ENCODE peak calls at places on chromosomes 16 and 17, in eight cellular contexts. G is activated naive CD8-positive, alpha-beta T cell treated with anti-CD3 and anti-CD28 coated beads, Interleukin-2, amount 50 U/mL, for 24 hours; C is heart left ventricle; I is tibial artery; M is fibroblast of lung; K is GM12892; T is ureter; B is MCF 10A. H is an unnamed sample.

GRCh38 chr17:45218895-45219661 is 2.6 kb upstream of the FMNL1 start:
- DNase-seq in M (peak), C (peak), B (peak), G (peak), K (no peak), I (peak), T (peak), H (peak)

GRCh38 chr17:82332669-82333278 is 792 bp downstream of the SECTM1 start:
- DNase-seq in I (no peak), K (no peak), B (peak), T (no peak), M (peak), G (no peak), C (no peak), H (peak)

GRCh38 chr16:85413713-85414663 is 199.1 kb upstream of the GSE1 start:
- DNase-seq in C (no peak), G (peak), M (no peak), B (no peak), T (no peak), I (no peak), K (no peak), H (peak)

GRCh38 chr17:76865174-76865573 is 3.0 kb upstream of the MGAT5B start:
- DNase-seq in G (no peak), I (no peak), B (peak), C (no peak), K (no peak), T (no peak), M (no peak), H (no peak)

GRCh38 chr17:68346448-68346847 is 55.2 kb downstream of the ARSG start:
- DNase-seq in K (peak), I (no peak), G (peak), M (no peak), C (peak), T (peak), B (no peak), H (peak)

GRCh38 chr16:5350118-5350517 is 252.5 kb upstream of the EEF2KMT start:
- DNase-seq in B (no peak), G (no peak), C (no peak), T (no peak), M (no peak), K (no peak), I (no peak), H (no peak)

GRCh38 chr17:45270828-45271418 is 9.0 kb upstream of the SPATA32 start:
- DNase-seq in C (no peak), G (peak), B (no peak), K (no peak), I (no peak), T (no peak), M (no peak), H (peak)

GRCh38 chr17:80415626-80416042 is 667 bp downstream of the ENDOV start:
- DNase-seq in G (no peak), I (no peak), B (no peak), T (no peak), C (no peak), K (no peak), M (no peak), H (no peak)

GRCh38 chr17:2299756-2300155 is 3.8 kb downstream of the SMG6 start:
- DNase-seq in K (no peak), T (no peak), M (no peak), C (no peak), B (no peak), I (no peak), G (no peak), H (no peak)

GRCh38 chr16:81524382-81524781 is 79.8 kb downstream of the CMIP start:
- DNase-seq in M (no peak), K (no peak), G (no peak), T (no peak), B (no peak), C (no peak), I (no peak), H (peak)

GRCh38 chr17:28481081-28481571 is 7.7 kb downstream of the SLC13A2 start:
- DNase-seq in B (no peak), K (no peak), M (no peak), C (no peak), T (no peak), G (no peak), I (no peak), H (no peak)

GRCh38 chr17:78096093-78096492 is 32.5 kb downstream of the TMC6 start:
- DNase-seq in M (no peak), I (no peak), G (no peak), K (no peak), C (no peak), B (no peak), T (no peak), H (no peak)

GRCh38 chr17:81309140-81309858 is 14.2 kb upstream of the SLC38A10 start:
- DNase-seq in M (peak), K (no peak), G (peak), I (peak), B (peak), T (peak), C (peak), H (peak)

GRCh38 chr16:23803591-23804123 is 32.1 kb upstream of the PRKCB start:
- DNase-seq in K (peak), T (peak), G (peak), B (peak), M (peak), C (peak), I (no peak), H (peak)

GRCh38 chr17:80839401-80839800 is 152.2 kb upstream of the CHMP6 start:
- DNase-seq in K (no peak), B (no peak), T (no peak), M (peak), I (no peak), C (no peak), G (no peak), H (no peak)

GRCh38 chr16:87806246-87806607 is 40.4 kb upstream of the KLHDC4 start:
- DNase-seq in T (no peak), B (peak), G (peak), I (no peak), C (no peak), M (peak), K (no peak), H (peak)

GRCh38 chr17:79501910-79502309 is 108.9 kb downstream of the RBFOX3 start:
- DNase-seq in G (no peak), C (no peak), M (no peak), I (no peak), T (no peak), B (no peak), K (no peak), H (no peak)

H was measured in activated CD4-positive, alpha-beta memory T cell treated with anti-CD3 and anti-CD28 coated beads for 36 hours.